ENCODE peak calls at places on chromosomes 3 and 15, in nine cellular contexts. B is fibroblast of gingiva; K is upper lobe of right lung; J is omental fat pad; Y is non-pigmented ciliary epithelial cell; I is D341Med; Z is T-cell; P is stimulated activated CD4-positive, alpha-beta T cell treated with anti-CD3 and anti-CD28 coated beads, Interleukin-4, amount 100 ng/mL, for 1 hour; X is caudate nucleus. T is an unnamed sample.

GRCh38 chr15:87935583-87935982 is 321.0 kb downstream of the NTRK3 start:
- DNase-seq in X (no peak), J (no peak), Z (no peak), B (no peak), Y (no peak), P (no peak), I (no peak), K (no peak), T (no peak)

GRCh38 chr3:9204253-9205005 is 45.0 kb downstream of the SRGAP3 start:
- DNase-seq in J (no peak), X (peak; percentile 57), Z (no peak), Y (no peak), B (no peak), P (no peak), I (no peak), K (no peak), T (peak; percentile 54)

GRCh38 chr3:10442151-10442795 is 63.1 kb downstream of the ATP2B2 start:
- DNase-seq in I (no peak), X (no peak), J (no peak), B (no peak), K (no peak), Y (no peak), P (no peak), Z (no peak), T (no peak)

GRCh38 chr3:100630664-100631063 is 21.3 kb downstream of the ADGRG7 start:
- DNase-seq in B (no peak), K (no peak), I (no peak), P (no peak), Y (no peak), Z (no peak), J (no peak), X (no peak), T (no peak)

GRCh38 chr3:190617185-190617584 is 103.3 kb downstream of the IL1RAP start:
- DNase-seq in J (no peak), K (no peak), X (no peak), Y (no peak), B (no peak), I (no peak), Z (no peak), P (peak; percentile 2), T (no peak)

GRCh38 chr3:141011511-141012262 is 39.5 kb upstream of the SPSB4 start:
- DNase-seq in J (peak; percentile 60), I (peak; percentile 84), B (peak; percentile 32), Z (peak; percentile 80), X (peak; percentile 32), Y (no peak), P (peak; percentile 79), K (peak; percentile 88), T (peak; percentile 73)

GRCh38 chr3:33355611-33356010 is 78.4 kb downstream of the FBXL2 start:
- DNase-seq in K (no peak), X (no peak), Y (no peak), P (no peak), I (no peak), Z (no peak), J (no peak), B (peak; percentile 55), T (no peak)

GRCh38 chr15:63985221-63986184 is 60.8 kb downstream of the DAPK2 start:
- DNase-seq in J (no peak), Z (no peak), Y (no peak), X (peak; percentile 10), B (peak; percentile 12), I (no peak), P (no peak), K (peak; percentile 93), T (no peak)

GRCh38 chr3:140766465-140766864 is 88.6 kb downstream of the TRIM42 start:
- DNase-seq in J (no peak), P (no peak), Y (no peak), Z (no peak), X (no peak), I (no peak), B (no peak), K (no peak), T (no peak)

GRCh38 chr3:124438813-124439212 is 291.4 kb upstream of the UMPS start:
- DNase-seq in J (no peak), I (no peak), K (no peak), Y (no peak), B (no peak), X (no peak), Z (no peak), P (no peak), T (no peak)

GRCh38 chr3:184570035-184570434 is 8.4 kb downstream of the EPHB3 start:
- DNase-seq in X (no peak), K (no peak), Y (no peak), J (no peak), B (no peak), I (no peak), Z (no peak), P (no peak), T (no peak)

GRCh38 chr3:38604246-38604645 is 45.2 kb downstream of the SCN5A start:
- DNase-seq in I (no peak), X (no peak), J (no peak), Y (no peak), P (no peak), Z (no peak), B (no peak), K (no peak), T (no peak)

GRCh38 chr15:34436956-34437442 is 609 bp downstream of the GOLGA8A start:
- DNase-seq in K (peak; percentile 73), Z (peak; percentile 50), Y (no peak), J (no peak), I (peak; percentile 71), X (no peak), B (peak; percentile 38), P (peak; percentile 59), T (no peak)

GRCh38 chr3:150681037-150681436 is 22.7 kb downstream of the ERICH6 start:
- DNase-seq in B (no peak), K (no peak), P (no peak), Z (no peak), J (no peak), X (no peak), Y (no peak), I (no peak), T (no peak)

GRCh38 chr15:100601158-100601557 is 826 bp downstream of the LINS1 start:
- DNase-seq in Y (no peak), I (no peak), P (peak; percentile 45), Z (peak; percentile 31), J (no peak), K (peak; percentile 66), B (no peak), X (no peak), T (no peak)

GRCh38 chr3:151894219-151894618 is 20.8 kb downstream of the SUCNR1 start:
- DNase-seq in Y (no peak), Z (no peak), I (no peak), X (no peak), J (no peak), K (no peak), B (no peak), P (no peak), T (no peak)